ENCODE peak calls at places on chromosomes 13 and 19, in six cellular contexts. One of them, this sample, is unnamed.

GRCh38 chr19:3233831-3234230 is 9.4 kb downstream of the CELF5 start:
- DNase-seq in effector memory CD4-positive, alpha-beta T cell: no peak
- DNase-seq in CD8-positive, alpha-beta memory T cell: no peak
- DNase-seq in CD4-positive, alpha-beta memory T cell: no peak
- DNase-seq in heart left ventricle: no peak
- DNase-seq in upper lobe of right lung: no peak
- DNase-seq in this sample: no peak

GRCh38 chr19:47228937-47229673 is 1.9 kb downstream of the BBC3 start:
- DNase-seq in effector memory CD4-positive, alpha-beta T cell: no peak
- DNase-seq in CD8-positive, alpha-beta memory T cell: peak; percentile 55
- DNase-seq in CD4-positive, alpha-beta memory T cell: peak; percentile 50
- DNase-seq in heart left ventricle: no peak
- DNase-seq in upper lobe of right lung: peak; percentile 67
- DNase-seq in this sample: no peak

GRCh38 chr13:109707044-109707794 is 79.2 kb downstream of the IRS2 start:
- DNase-seq in effector memory CD4-positive, alpha-beta T cell: no peak
- DNase-seq in CD8-positive, alpha-beta memory T cell: no peak
- DNase-seq in CD4-positive, alpha-beta memory T cell: no peak
- DNase-seq in heart left ventricle: no peak
- DNase-seq in upper lobe of right lung: no peak
- DNase-seq in this sample: no peak

GRCh38 chr13:77448689-77449088 is 86.8 kb upstream of the SCEL start:
- DNase-seq in effector memory CD4-positive, alpha-beta T cell: no peak
- DNase-seq in CD8-positive, alpha-beta memory T cell: no peak
- DNase-seq in CD4-positive, alpha-beta memory T cell: no peak
- DNase-seq in heart left ventricle: peak; percentile 6
- DNase-seq in upper lobe of right lung: no peak
- DNase-seq in this sample: no peak

GRCh38 chr19:51016798-51017683 is 2.5 kb downstream of the KLK10 start:
- DNase-seq in effector memory CD4-positive, alpha-beta T cell: no peak
- DNase-seq in CD8-positive, alpha-beta memory T cell: peak; percentile 14
- DNase-seq in CD4-positive, alpha-beta memory T cell: no peak
- DNase-seq in heart left ventricle: peak; percentile 30
- DNase-seq in upper lobe of right lung: no peak
- DNase-seq in this sample: peak; percentile 47

GRCh38 chr13:32142956-32143375 is 111.4 kb downstream of the FRY start:
- DNase-seq in effector memory CD4-positive, alpha-beta T cell: no peak
- DNase-seq in CD8-positive, alpha-beta memory T cell: no peak
- DNase-seq in CD4-positive, alpha-beta memory T cell: no peak
- DNase-seq in heart left ventricle: no peak
- DNase-seq in upper lobe of right lung: no peak
- DNase-seq in this sample: no peak

GRCh38 chr13:50162567-50162966 is 147.3 kb downstream of the KCNRG start:
- DNase-seq in effector memory CD4-positive, alpha-beta T cell: no peak
- DNase-seq in CD8-positive, alpha-beta memory T cell: no peak
- DNase-seq in CD4-positive, alpha-beta memory T cell: no peak
- DNase-seq in heart left ventricle: no peak
- DNase-seq in upper lobe of right lung: no peak
- DNase-seq in this sample: no peak

GRCh38 chr13:108020027-108020426 is 195.3 kb downstream of the LIG4 start:
- DNase-seq in effector memory CD4-positive, alpha-beta T cell: no peak
- DNase-seq in CD8-positive, alpha-beta memory T cell: no peak
- DNase-seq in CD4-positive, alpha-beta memory T cell: no peak
- DNase-seq in heart left ventricle: no peak
- DNase-seq in upper lobe of right lung: no peak
- DNase-seq in this sample: no peak

GRCh38 chr19:53196777-53197396 is 3.7 kb upstream of the ZNF665 start:
- DNase-seq in effector memory CD4-positive, alpha-beta T cell: peak; percentile 82
- DNase-seq in CD8-positive, alpha-beta memory T cell: peak; percentile 92
- DNase-seq in CD4-positive, alpha-beta memory T cell: peak; percentile 85
- DNase-seq in heart left ventricle: peak; percentile 99
- DNase-seq in upper lobe of right lung: peak; percentile 100
- DNase-seq in this sample: peak; percentile 99

GRCh38 chr13:114025432-114026127 is 51.7 kb upstream of the C13orf46 start:
- DNase-seq in effector memory CD4-positive, alpha-beta T cell: no peak
- DNase-seq in CD8-positive, alpha-beta memory T cell: no peak
- DNase-seq in CD4-positive, alpha-beta memory T cell: no peak
- DNase-seq in heart left ventricle: no peak
- DNase-seq in upper lobe of right lung: no peak
- DNase-seq in this sample: no peak

GRCh38 chr13:70088926-70089325 is 18.7 kb upstream of the ATXN8OS start:
- DNase-seq in effector memory CD4-positive, alpha-beta T cell: no peak
- DNase-seq in CD8-positive, alpha-beta memory T cell: no peak
- DNase-seq in CD4-positive, alpha-beta memory T cell: no peak
- DNase-seq in heart left ventricle: no peak
- DNase-seq in upper lobe of right lung: no peak
- DNase-seq in this sample: no peak

GRCh38 chr19:29805026-29805925 is 6.5 kb upstream of the CCNE1 start:
- DNase-seq in effector memory CD4-positive, alpha-beta T cell: no peak
- DNase-seq in CD8-positive, alpha-beta memory T cell: no peak
- DNase-seq in CD4-positive, alpha-beta memory T cell: no peak
- DNase-seq in heart left ventricle: no peak
- DNase-seq in upper lobe of right lung: no peak
- DNase-seq in this sample: peak; percentile 83

GRCh38 chr13:51147732-51148131 is 36.7 kb upstream of the C13orf42 start:
- DNase-seq in effector memory CD4-positive, alpha-beta T cell: no peak
- DNase-seq in CD8-positive, alpha-beta memory T cell: no peak
- DNase-seq in CD4-positive, alpha-beta memory T cell: no peak
- DNase-seq in heart left ventricle: no peak
- DNase-seq in upper lobe of right lung: no peak
- DNase-seq in this sample: no peak

GRCh38 chr13:25945596-25945995 is 106.2 kb downstream of the SHISA2 start:
- DNase-seq in effector memory CD4-positive, alpha-beta T cell: no peak
- DNase-seq in CD8-positive, alpha-beta memory T cell: no peak
- DNase-seq in CD4-positive, alpha-beta memory T cell: no peak
- DNase-seq in heart left ventricle: no peak
- DNase-seq in upper lobe of right lung: no peak
- DNase-seq in this sample: no peak

GRCh38 chr13:43227721-43228120 is 204.3 kb downstream of the DNAJC15 start:
- DNase-seq in effector memory CD4-positive, alpha-beta T cell: no peak
- DNase-seq in CD8-positive, alpha-beta memory T cell: no peak
- DNase-seq in CD4-positive, alpha-beta memory T cell: no peak
- DNase-seq in heart left ventricle: no peak
- DNase-seq in upper lobe of right lung: no peak
- DNase-seq in this sample: no peak

GRCh38 chr19:12092065-12092867 is 27.7 kb downstream of the ZNF844 start:
- DNase-seq in effector memory CD4-positive, alpha-beta T cell: peak; percentile 3
- DNase-seq in CD8-positive, alpha-beta memory T cell: peak; percentile 11
- DNase-seq in CD4-positive, alpha-beta memory T cell: peak; percentile 17
- DNase-seq in heart left ventricle: peak; percentile 91
- DNase-seq in upper lobe of right lung: peak; percentile 94
- DNase-seq in this sample: peak; percentile 90

GRCh38 chr13:25977216-25977615 is 74.6 kb downstream of the SHISA2 start:
- DNase-seq in effector memory CD4-positive, alpha-beta T cell: no peak
- DNase-seq in CD8-positive, alpha-beta memory T cell: no peak
- DNase-seq in CD4-positive, alpha-beta memory T cell: no peak
- DNase-seq in heart left ventricle: no peak
- DNase-seq in upper lobe of right lung: no peak
- DNase-seq in this sample: no peak

GRCh38 chr19:50252111-50252886 is 48.9 kb downstream of the MYH14 start:
- DNase-seq in effector memory CD4-positive, alpha-beta T cell: no peak
- DNase-seq in CD8-positive, alpha-beta memory T cell: no peak
- DNase-seq in CD4-positive, alpha-beta memory T cell: peak; percentile 9
- DNase-seq in heart left ventricle: no peak
- DNase-seq in upper lobe of right lung: no peak
- DNase-seq in this sample: no peak

GRCh38 chr19:14366529-14366928 is 14.7 kb upstream of the ADGRE5 start:
- DNase-seq in effector memory CD4-positive, alpha-beta T cell: peak; percentile 82
- DNase-seq in CD8-positive, alpha-beta memory T cell: peak; percentile 92
- DNase-seq in CD4-positive, alpha-beta memory T cell: peak; percentile 92
- DNase-seq in heart left ventricle: peak; percentile 56
- DNase-seq in upper lobe of right lung: peak; percentile 91
- DNase-seq in this sample: peak; percentile 87

GRCh38 chr19:27780367-27781065 is 1432.4 kb downstream of the UQCRFS1 start:
- DNase-seq in effector memory CD4-positive, alpha-beta T cell: no peak
- DNase-seq in CD8-positive, alpha-beta memory T cell: no peak
- DNase-seq in CD4-positive, alpha-beta memory T cell: no peak
- DNase-seq in heart left ventricle: no peak
- DNase-seq in upper lobe of right lung: no peak
- DNase-seq in this sample: no peak

GRCh38 chr19:46508206-46508605 is 12.5 kb upstream of the PNMA8B start:
- DNase-seq in effector memory CD4-positive, alpha-beta T cell: no peak
- DNase-seq in CD8-positive, alpha-beta memory T cell: no peak
- DNase-seq in CD4-positive, alpha-beta memory T cell: no peak
- DNase-seq in heart left ventricle: no peak
- DNase-seq in upper lobe of right lung: no peak
- DNase-seq in this sample: no peak

GRCh38 chr19:14103310-14103709 is 12.8 kb upstream of the SAMD1 start:
- DNase-seq in effector memory CD4-positive, alpha-beta T cell: no peak
- DNase-seq in CD8-positive, alpha-beta memory T cell: no peak
- DNase-seq in CD4-positive, alpha-beta memory T cell: no peak
- DNase-seq in heart left ventricle: no peak
- DNase-seq in upper lobe of right lung: no peak
- DNase-seq in this sample: peak; percentile 83

GRCh38 chr13:26230703-26231102 is 8.6 kb upstream of the RNF6 start:
- DNase-seq in effector memory CD4-positive, alpha-beta T cell: no peak
- DNase-seq in CD8-positive, alpha-beta memory T cell: no peak
- DNase-seq in CD4-positive, alpha-beta memory T cell: no peak
- DNase-seq in heart left ventricle: no peak
- DNase-seq in upper lobe of right lung: no peak
- DNase-seq in this sample: no peak

GRCh38 chr19:4582980-4583842 is 23.7 kb upstream of the SEMA6B start:
- DNase-seq in effector memory CD4-positive, alpha-beta T cell: no peak
- DNase-seq in CD8-positive, alpha-beta memory T cell: no peak
- DNase-seq in CD4-positive, alpha-beta memory T cell: no peak
- DNase-seq in heart left ventricle: no peak
- DNase-seq in upper lobe of right lung: no peak
- DNase-seq in this sample: peak; percentile 64

GRCh38 chr19:42143341-42144234 is 11.3 kb upstream of the POU2F2 start:
- DNase-seq in effector memory CD4-positive, alpha-beta T cell: no peak
- DNase-seq in CD8-positive, alpha-beta memory T cell: no peak
- DNase-seq in CD4-positive, alpha-beta memory T cell: no peak
- DNase-seq in heart left ventricle: no peak
- DNase-seq in upper lobe of right lung: no peak
- DNase-seq in this sample: peak; percentile 66

GRCh38 chr13:31441804-31442487 is 242.2 kb downstream of the B3GLCT start:
- DNase-seq in effector memory CD4-positive, alpha-beta T cell: no peak
- DNase-seq in CD8-positive, alpha-beta memory T cell: no peak
- DNase-seq in CD4-positive, alpha-beta memory T cell: no peak
- DNase-seq in heart left ventricle: peak; percentile 74
- DNase-seq in upper lobe of right lung: no peak
- DNase-seq in this sample: peak; percentile 26

GRCh38 chr19:36771275-36772231 is 1.1 kb downstream of the ZNF850 start:
- DNase-seq in effector memory CD4-positive, alpha-beta T cell: no peak
- DNase-seq in CD8-positive, alpha-beta memory T cell: no peak
- DNase-seq in CD4-positive, alpha-beta memory T cell: no peak
- DNase-seq in heart left ventricle: peak; percentile 87
- DNase-seq in upper lobe of right lung: no peak
- DNase-seq in this sample: peak; percentile 91

GRCh38 chr19:36773223-36773579 is 594 bp upstream of the ZNF850 start:
- DNase-seq in effector memory CD4-positive, alpha-beta T cell: no peak
- DNase-seq in CD8-positive, alpha-beta memory T cell: no peak
- DNase-seq in CD4-positive, alpha-beta memory T cell: no peak
- DNase-seq in heart left ventricle: no peak
- DNase-seq in upper lobe of right lung: no peak
- DNase-seq in this sample: no peak

GRCh38 chr19:36775768-36776167 is 3.2 kb upstream of the ZNF850 start:
- DNase-seq in effector memory CD4-positive, alpha-beta T cell: no peak
- DNase-seq in CD8-positive, alpha-beta memory T cell: no peak
- DNase-seq in CD4-positive, alpha-beta memory T cell: no peak
- DNase-seq in heart left ventricle: peak; percentile 57
- DNase-seq in upper lobe of right lung: no peak
- DNase-seq in this sample: peak; percentile 47

GRCh38 chr19:36772341-36773222 is at the start of gene ZNF850:
- DNase-seq in effector memory CD4-positive, alpha-beta T cell: peak; percentile 88
- DNase-seq in CD8-positive, alpha-beta memory T cell: peak; percentile 94
- DNase-seq in CD4-positive, alpha-beta memory T cell: peak; percentile 98
- DNase-seq in heart left ventricle: peak; percentile 95
- DNase-seq in upper lobe of right lung: peak; percentile 95
- DNase-seq in this sample: peak; percentile 97
- H3K9me3 ChIP-seq in effector memory CD4-positive, alpha-beta T cell: no peaks in the 10 kb centered on the region
- H3K9me3 ChIP-seq in CD8-positive, alpha-beta memory T cell: no peaks in the 10 kb centered on the region
- H3K9me3 ChIP-seq in CD4-positive, alpha-beta memory T cell: no peaks in the 10 kb centered on the region
- H3K9me3 ChIP-seq in heart left ventricle: no peaks in the 10 kb centered on the region
- H3K9me3 ChIP-seq in upper lobe of right lung: peaks cover 3% of the 10 kb centered on the region
- H3K9me3 ChIP-seq in this sample: no peaks in the 10 kb centered on the region

GRCh38 chr19:38696733-38697055 is 47.6 kb downstream of the CAPN12 start:
- DNase-seq in effector memory CD4-positive, alpha-beta T cell: no peak
- DNase-seq in CD8-positive, alpha-beta memory T cell: no peak
- DNase-seq in CD4-positive, alpha-beta memory T cell: no peak
- DNase-seq in heart left ventricle: no peak
- DNase-seq in upper lobe of right lung: no peak
- DNase-seq in this sample: no peak
- H3K4me1 ChIP-seq in effector memory CD4-positive, alpha-beta T cell: peaks cover 45% of the 10 kb centered on the region
- H3K4me1 ChIP-seq in CD8-positive, alpha-beta memory T cell: peaks cover 44% of the 10 kb centered on the region
- H3K4me1 ChIP-seq in CD4-positive, alpha-beta memory T cell: peaks cover 74% of the 10 kb centered on the region
- H3K4me1 ChIP-seq in heart left ventricle: peaks cover 83% of the 10 kb centered on the region
- H3K4me1 ChIP-seq in upper lobe of right lung: peaks cover 92% of the 10 kb centered on the region
- H3K4me1 ChIP-seq in this sample: peaks cover 50% of the 10 kb centered on the region

DNA sequence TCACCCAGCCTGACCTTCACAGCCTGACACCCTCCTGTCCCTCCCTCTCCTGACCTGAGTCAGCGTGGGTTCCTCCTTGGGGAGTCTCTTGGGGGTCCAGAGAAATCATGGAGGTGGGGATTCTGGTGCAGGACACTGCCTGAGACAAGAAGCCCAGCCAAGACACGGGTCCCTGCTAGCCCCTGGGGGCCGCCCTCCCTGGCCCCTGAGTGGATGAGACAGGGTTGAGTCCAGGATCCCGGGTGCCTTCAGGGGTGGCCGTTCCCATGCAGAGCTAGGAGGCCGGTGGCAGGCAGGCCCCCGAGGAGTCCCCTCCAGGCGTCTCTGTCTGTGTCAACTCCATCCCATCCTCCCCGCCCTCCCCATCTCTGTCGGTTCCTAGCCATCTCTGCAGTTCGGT is 1.6 kb downstream of the MAP2K7 start:
- DNase-seq in effector memory CD4-positive, alpha-beta T cell: no peak
- DNase-seq in CD8-positive, alpha-beta memory T cell: no peak
- DNase-seq in CD4-positive, alpha-beta memory T cell: no peak
- DNase-seq in heart left ventricle: no peak
- DNase-seq in upper lobe of right lung: no peak
- DNase-seq in this sample: no peak
- H3K4me3 ChIP-seq in effector memory CD4-positive, alpha-beta T cell: no peak overlapping the region
- H3K4me3 ChIP-seq in CD8-positive, alpha-beta memory T cell: no peak overlapping the region
- H3K4me3 ChIP-seq in CD4-positive, alpha-beta memory T cell: no peak overlapping the region
- H3K4me3 ChIP-seq in heart left ventricle: peak overlapping the region; percentile 80
- H3K4me3 ChIP-seq in upper lobe of right lung: no peak overlapping the region
- H3K4me3 ChIP-seq in this sample: no peak overlapping the region

GRCh38 chr19:58098682-58098998 is 609 bp upstream of the ZSCAN18 start:
- DNase-seq in effector memory CD4-positive, alpha-beta T cell: no peak
- DNase-seq in CD8-positive, alpha-beta memory T cell: no peak
- DNase-seq in CD4-positive, alpha-beta memory T cell: no peak
- DNase-seq in heart left ventricle: no peak
- DNase-seq in upper lobe of right lung: no peak
- DNase-seq in this sample: no peak

GRCh38 chr19:58097783-58098681 is at the start of gene ZSCAN18:
- DNase-seq in effector memory CD4-positive, alpha-beta T cell: peak; percentile 97
- DNase-seq in CD8-positive, alpha-beta memory T cell: peak; percentile 99
- DNase-seq in CD4-positive, alpha-beta memory T cell: peak; percentile 98
- DNase-seq in heart left ventricle: peak; percentile 98
- DNase-seq in upper lobe of right lung: peak; percentile 98
- DNase-seq in this sample: peak; percentile 98

GRCh38 chr19:58097349-58097748 is 682 bp downstream of the ZSCAN18 start:
- DNase-seq in effector memory CD4-positive, alpha-beta T cell: no peak
- DNase-seq in CD8-positive, alpha-beta memory T cell: no peak
- DNase-seq in CD4-positive, alpha-beta memory T cell: peak; percentile 6
- DNase-seq in heart left ventricle: no peak
- DNase-seq in upper lobe of right lung: peak; percentile 54
- DNase-seq in this sample: no peak

GRCh38 chr19:58095328-58095727 is 2.7 kb downstream of the ZSCAN18 start:
- DNase-seq in effector memory CD4-positive, alpha-beta T cell: no peak
- DNase-seq in CD8-positive, alpha-beta memory T cell: no peak
- DNase-seq in CD4-positive, alpha-beta memory T cell: no peak
- DNase-seq in heart left ventricle: no peak
- DNase-seq in upper lobe of right lung: peak; percentile 47
- DNase-seq in this sample: no peak

GRCh38 chr19:58096884-58097283 is 1.1 kb downstream of the ZSCAN18 start:
- DNase-seq in effector memory CD4-positive, alpha-beta T cell: no peak
- DNase-seq in CD8-positive, alpha-beta memory T cell: no peak
- DNase-seq in CD4-positive, alpha-beta memory T cell: no peak
- DNase-seq in heart left ventricle: no peak
- DNase-seq in upper lobe of right lung: peak; percentile 48
- DNase-seq in this sample: no peak
- H3K9me3 ChIP-seq in effector memory CD4-positive, alpha-beta T cell: peaks cover 7% of the 10 kb centered on the region
- H3K9me3 ChIP-seq in CD8-positive, alpha-beta memory T cell: peaks cover 9% of the 10 kb centered on the region
- H3K9me3 ChIP-seq in CD4-positive, alpha-beta memory T cell: peaks cover 3% of the 10 kb centered on the region
- H3K9me3 ChIP-seq in heart left ventricle: no peaks in the 10 kb centered on the region
- H3K9me3 ChIP-seq in upper lobe of right lung: peaks cover 4% of the 10 kb centered on the region
- H3K9me3 ChIP-seq in this sample: no peaks in the 10 kb centered on the region